ENCODE peak calls at places on chromosomes 1 and 21, in six cellular contexts. T, Y, O, L, J and D are unnamed samples. For H3K4me1, the result is how much of the 10 kb centered on the place peaks cover.

GRCh38 chr1:200483491-200484143 is 73.8 kb upstream of the ZNF281 start:
- DNase-seq in O (no peak), Y (peak), T (peak), L (peak), J (no peak), D (peak)

GRCh38 chr1:85884372-85885035 is 176.3 kb upstream of the ZNHIT6 start:
- DNase-seq in O (no peak), T (peak), Y (peak), J (no peak), L (peak), D (no peak)

GRCh38 chr1:2515763-2516080 is 10.7 kb downstream of the PANK4 start:
- DNase-seq in T (no peak), L (no peak), Y (no peak), J (no peak), O (no peak), D (no peak)

GRCh38 chr1:164651378-164651951 is 92.5 kb downstream of the PBX1 start:
- DNase-seq in T (no peak), J (no peak), Y (peak), L (peak), O (no peak), D (no peak)

GRCh38 chr1:46527474-46528296 is 23.8 kb downstream of the KNCN start:
- DNase-seq in J (peak), O (peak), Y (peak), L (peak), T (peak), D (peak)

GRCh38 chr1:117030271-117030877 is 28.8 kb downstream of the CD101 start:
- DNase-seq in T (no peak), L (no peak), J (no peak), Y (no peak), O (no peak), D (no peak)

GRCh38 chr1:60615661-60616060 is 466.7 kb upstream of the NFIA start:
- DNase-seq in Y (no peak), T (no peak), L (no peak), O (no peak), J (no peak), D (no peak)

GRCh38 chr21:15293251-15293650 is 228.5 kb upstream of the NRIP1 start:
- DNase-seq in J (no peak), Y (peak), O (peak), T (peak), L (peak), D (no peak)

GRCh38 chr1:198649598-198650338 is 10.9 kb downstream of the PTPRC start:
- DNase-seq in Y (no peak), O (no peak), T (no peak), L (no peak), J (no peak), D (no peak)

GRCh38 chr1:16147615-16147926 is 8.3 kb downstream of the EPHA2 start:
- DNase-seq in J (no peak), L (no peak), Y (no peak), O (no peak), T (no peak), D (no peak)
- H2BK15ac ChIP-seq in J (no peak), L (no peak), Y (peak), O (no peak), T (no peak), D (no peak)

GRCh38 chr1:15962176-15962575 is 13.7 kb downstream of the ZBTB17 start:
- DNase-seq in Y (no peak), J (no peak), T (no peak), O (no peak), L (no peak), D (no peak)

GRCh38 chr1:15962671-15963362 is 13.1 kb downstream of the ZBTB17 start:
- DNase-seq in T (no peak), Y (no peak), J (no peak), O (no peak), L (no peak), D (no peak)

GRCh38 chr1:15965228-15965767 is 10.6 kb downstream of the ZBTB17 start:
- DNase-seq in L (peak), T (no peak), Y (peak), O (no peak), J (no peak), D (no peak)

GRCh38 chr1:15963363-15963967 is 12.4 kb downstream of the ZBTB17 start:
- DNase-seq in L (no peak), Y (no peak), O (no peak), T (no peak), J (no peak), D (no peak)

GRCh38 chr1:15963968-15964648 is 11.8 kb downstream of the ZBTB17 start:
- DNase-seq in O (no peak), T (no peak), Y (no peak), J (no peak), L (peak), D (no peak)
- H4K8ac ChIP-seq in O (no peak), T (no peak), Y (peak), J (no peak), L (no peak), D (no peak)

GRCh38 chr21:43313939-43314405 is 113.0 kb downstream of the SIK1 start:
- DNase-seq in L (no peak), T (no peak), J (no peak), Y (no peak), O (no peak), D (no peak)

GRCh38 chr21:43311303-43311817 is 115.6 kb downstream of the SIK1 start:
- DNase-seq in L (no peak), Y (no peak), O (no peak), J (no peak), T (no peak), D (no peak)

GRCh38 chr21:43312751-43313169 is 114.2 kb downstream of the SIK1 start:
- DNase-seq in L (no peak), Y (no peak), O (no peak), T (no peak), J (no peak), D (peak)

GRCh38 chr21:43312011-43312410 is 114.9 kb downstream of the SIK1 start:
- DNase-seq in O (no peak), Y (no peak), T (no peak), L (no peak), J (no peak), D (no peak)

GRCh38 chr21:43313221-43313938 is 113.6 kb downstream of the SIK1 start:
- DNase-seq in Y (no peak), J (no peak), L (no peak), T (no peak), O (no peak), D (no peak)
- H3K4me1 ChIP-seq in Y (under half), J (under half), L (under half), T (under half), O (under half), D (under half)

GRCh38 chr1:48946070-48946469 is 169.4 kb upstream of the BEND5 start:
- DNase-seq in J (no peak), Y (no peak), O (no peak), L (no peak), T (no peak), D (no peak)
- H2BK15ac ChIP-seq in J (no peak), Y (no peak), O (no peak), L (no peak), T (no peak), D (no peak)

GRCh38 chr1:95230768-95231191 is 3.2 kb upstream of the RWDD3 start:
- DNase-seq in O (no peak), L (no peak), J (no peak), T (no peak), Y (no peak), D (no peak)

GRCh38 chr1:95233737-95234493 is at the start of gene RWDD3:
- DNase-seq in O (peak), T (peak), Y (peak), L (peak), J (peak), D (peak)

GRCh38 chr1:95230256-95230655 is 3.8 kb upstream of the RWDD3 start:
- DNase-seq in Y (no peak), O (no peak), J (no peak), L (no peak), T (no peak), D (no peak)

GRCh38 chr1:95233321-95233736 is 681 bp upstream of the RWDD3 start:
- DNase-seq in T (peak), Y (peak), J (peak), O (peak), L (peak), D (no peak)

GRCh38 chr1:95232646-95233320 is 1.2 kb upstream of the RWDD3 start:
- DNase-seq in L (no peak), O (no peak), T (peak), Y (peak), J (no peak), D (no peak)
- H4K8ac ChIP-seq in L (peak), O (no peak), T (no peak), Y (peak), J (no peak), D (no peak)

GRCh38 chr1:181106022-181106312 is 17.5 kb downstream of the IER5 start:
- DNase-seq in Y (no peak), T (no peak), L (no peak), O (no peak), J (no peak), D (no peak)
- H3K4me1 ChIP-seq in Y (under half), T (under half), L (under half), O (under half), J (under half), D (under half)

GRCh38 chr21:46294647-46295176 is 8.6 kb downstream of the YBEY start:
- DNase-seq in J (no peak), O (no peak), T (peak), Y (peak), L (peak), D (no peak)
- H2BK15ac ChIP-seq in J (peak), O (no peak), T (no peak), Y (no peak), L (no peak), D (no peak)

GRCh38 chr1:84642776-84643175 is 47.5 kb downstream of the SSX2IP start:
- DNase-seq in J (no peak), Y (no peak), L (no peak), T (no peak), O (no peak), D (no peak)

GRCh38 chr1:84644472-84644871 is 45.8 kb downstream of the SSX2IP start:
- DNase-seq in J (no peak), O (no peak), T (no peak), Y (no peak), L (no peak), D (no peak)

DNA sequence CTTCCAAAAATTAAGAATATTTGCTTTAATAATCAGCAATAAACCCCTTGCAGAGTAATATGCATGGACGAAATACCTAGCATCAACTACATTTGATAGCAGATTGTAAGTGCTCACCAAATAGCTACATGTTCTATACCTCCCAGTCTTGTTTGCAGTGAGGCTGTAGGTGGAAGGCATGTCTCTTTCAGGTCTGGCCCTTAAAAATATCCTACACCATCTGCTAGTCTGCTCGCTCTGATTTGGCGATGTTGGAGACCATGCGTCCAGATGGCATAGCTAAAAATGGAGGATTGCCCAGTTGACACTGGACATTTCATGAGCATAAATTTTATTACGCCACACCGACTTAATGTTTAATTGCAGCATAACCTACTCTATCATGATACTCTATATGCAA is 47.1 kb downstream of the SSX2IP start:
- DNase-seq in Y (no peak), T (no peak), L (no peak), O (no peak), J (no peak), D (no peak)
- H4K8ac ChIP-seq in Y (no peak), T (no peak), L (no peak), O (no peak), J (no peak), D (no peak)

GRCh38 chr1:31955917-31956736 is 18.0 kb upstream of the PTP4A2 start:
- DNase-seq in T (peak), J (no peak), L (peak), Y (peak), O (no peak), D (peak)

GRCh38 chr1:31957701-31958674 is 19.8 kb upstream of the PTP4A2 start:
- DNase-seq in L (no peak), O (no peak), Y (no peak), J (no peak), T (no peak), D (no peak)

GRCh38 chr1:31959941-31960340 is 21.8 kb upstream of the PTP4A2 start:
- DNase-seq in O (no peak), T (no peak), L (no peak), J (no peak), Y (no peak), D (no peak)

GRCh38 chr1:31959521-31959920 is 21.4 kb upstream of the PTP4A2 start:
- DNase-seq in O (no peak), J (no peak), L (no peak), T (no peak), Y (no peak), D (no peak)

GRCh38 chr1:31961536-31961935 is 23.4 kb upstream of the PTP4A2 start:
- DNase-seq in O (no peak), J (no peak), Y (no peak), T (no peak), L (no peak), D (no peak)
- H3K4me1 ChIP-seq in O (under half), J (under half), Y (under half), T (under half), L (under half), D (under half)

DNA sequence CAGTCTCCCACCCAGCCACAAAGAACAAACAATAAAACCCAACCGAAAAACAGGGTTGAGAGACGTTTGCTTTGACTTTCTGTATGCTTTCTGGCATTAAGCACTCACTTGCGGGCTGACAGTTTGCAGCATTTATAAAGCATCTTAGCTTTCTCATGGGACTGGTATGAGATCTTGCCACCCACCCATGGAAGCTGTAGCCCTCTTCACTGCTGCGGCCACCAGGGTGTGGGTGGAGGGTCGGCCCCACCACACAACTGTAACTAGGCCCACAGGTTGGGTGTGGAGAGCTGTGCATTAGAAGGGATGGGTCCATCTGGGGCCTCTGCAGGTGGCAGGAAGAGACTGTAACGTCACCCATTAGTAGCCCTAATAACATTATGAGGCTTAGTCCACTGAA is 165.7 kb downstream of the RHOU start:
- DNase-seq in Y (no peak), J (peak), T (no peak), L (no peak), O (no peak), D (no peak)
- H2BK15ac ChIP-seq in Y (no peak), J (no peak), T (no peak), L (no peak), O (no peak), D (no peak)